ENCODE peak calls at places on chromosomes 16 and 17, in six cellular contexts. V, K, Q, X, H and P are unnamed samples.

GRCh38 chr17:42171831-42172230 is 9.1 kb downstream of the KCNH4 start:
- DNase-seq in X (no peak), H (peak), K (no peak), V (no peak), Q (no peak), P (no peak)

GRCh38 chr17:57357830-57358426 is 101.6 kb downstream of the MSI2 start:
- DNase-seq in V (no peak), H (peak), K (no peak), Q (no peak), X (peak), P (no peak)

GRCh38 chr17:65487161-65487560 is 74.3 kb downstream of the AXIN2 start:
- DNase-seq in V (no peak), X (no peak), H (no peak), Q (no peak), K (peak), P (no peak)

GRCh38 chr17:40539711-40540411 is 25.4 kb downstream of the CCR7 start:
- DNase-seq in K (peak), Q (no peak), V (no peak), X (no peak), H (no peak), P (no peak)

GRCh38 chr16:89691986-89692569 is 5.6 kb downstream of the CDK10 start:
- DNase-seq in Q (no peak), V (no peak), H (no peak), X (no peak), K (no peak), P (no peak)

GRCh38 chr17:42411905-42412679 is 11.0 kb downstream of the CAVIN1 start:
- DNase-seq in Q (no peak), H (no peak), V (no peak), K (no peak), X (no peak), P (no peak)

GRCh38 chr17:71035226-71035625 is 865.9 kb downstream of the KCNJ2 start:
- DNase-seq in X (no peak), K (no peak), V (no peak), Q (no peak), H (no peak), P (no peak)

GRCh38 chr17:8125947-8126305 is 2.0 kb upstream of the HES7 start:
- DNase-seq in Q (no peak), H (peak), V (no peak), X (no peak), K (no peak), P (no peak)

GRCh38 chr17:35242158-35242804 is 591 bp upstream of the SLFN5 start:
- DNase-seq in Q (peak), X (peak), H (peak), K (peak), V (no peak), P (no peak)

GRCh38 chr17:26818736-26819135 is 475.2 kb upstream of the WSB1 start:
- DNase-seq in K (no peak), Q (no peak), V (no peak), H (no peak), X (no peak), P (no peak)

GRCh38 chr17:39069114-39069756 is 82.2 kb downstream of the PLXDC1 start:
- DNase-seq in K (no peak), V (peak), Q (no peak), X (no peak), H (peak), P (no peak)

GRCh38 chr17:36470499-36470898 is 16.0 kb upstream of the ZNHIT3 start:
- DNase-seq in K (no peak), V (no peak), X (no peak), Q (no peak), H (no peak), P (no peak)

GRCh38 chr17:44829558-44830358 is at the start of gene GJC1:
- DNase-seq in H (no peak), K (peak), V (no peak), X (peak), Q (no peak), P (no peak)

GRCh38 chr17:73042809-73043685 is 49.4 kb downstream of the SLC39A11 start:
- DNase-seq in Q (no peak), V (no peak), H (no peak), X (no peak), K (no peak), P (no peak)

GRCh38 chr17:6231886-6232767 is 161.9 kb downstream of the WSCD1 start:
- DNase-seq in H (no peak), Q (no peak), K (no peak), X (no peak), V (no peak), P (no peak)

GRCh38 chr17:40830085-40830776 is 7.8 kb upstream of the KRT10 start:
- DNase-seq in K (no peak), H (no peak), Q (no peak), V (no peak), X (no peak), P (no peak)

GRCh38 chr16:12027091-12027490 is 50.6 kb downstream of the SNX29 start:
- DNase-seq in K (no peak), Q (no peak), V (no peak), H (peak), X (no peak), P (no peak)

GRCh38 chr17:64103751-64104364 is 26.1 kb downstream of the ERN1 start:
- DNase-seq in K (no peak), H (no peak), Q (no peak), V (no peak), X (no peak), P (no peak)

GRCh38 chr17:78472035-78472905 is 93.8 kb downstream of the PGS1 start:
- DNase-seq in H (no peak), Q (no peak), K (no peak), V (no peak), X (no peak), P (no peak)

GRCh38 chr16:66382966-66383299 is 16.4 kb downstream of the CDH5 start:
- DNase-seq in X (no peak), V (peak), Q (no peak), H (no peak), K (no peak), P (no peak)

GRCh38 chr17:71118039-71118438 is 948.7 kb downstream of the KCNJ2 start:
- DNase-seq in Q (no peak), V (no peak), X (no peak), K (no peak), H (no peak), P (no peak)

GRCh38 chr16:19555938-19556778 is 655 bp downstream of the VPS35L start:
- DNase-seq in Q (no peak), H (no peak), X (peak), V (peak), K (no peak), P (no peak)

GRCh38 chr17:20925954-20926353 is 116.9 kb downstream of the USP22 start:
- DNase-seq in H (no peak), V (no peak), Q (no peak), X (no peak), K (no peak), P (no peak)

GRCh38 chr17:20934288-20934687 is 108.5 kb downstream of the USP22 start:
- DNase-seq in K (no peak), Q (no peak), V (no peak), H (no peak), X (no peak), P (no peak)

GRCh38 chr17:20927586-20927985 is 115.2 kb downstream of the USP22 start:
- DNase-seq in V (no peak), H (no peak), Q (no peak), K (no peak), X (no peak), P (no peak)

GRCh38 chr17:20926532-20926931 is 116.3 kb downstream of the USP22 start:
- DNase-seq in X (no peak), K (no peak), V (no peak), Q (no peak), H (no peak), P (no peak)

DNA sequence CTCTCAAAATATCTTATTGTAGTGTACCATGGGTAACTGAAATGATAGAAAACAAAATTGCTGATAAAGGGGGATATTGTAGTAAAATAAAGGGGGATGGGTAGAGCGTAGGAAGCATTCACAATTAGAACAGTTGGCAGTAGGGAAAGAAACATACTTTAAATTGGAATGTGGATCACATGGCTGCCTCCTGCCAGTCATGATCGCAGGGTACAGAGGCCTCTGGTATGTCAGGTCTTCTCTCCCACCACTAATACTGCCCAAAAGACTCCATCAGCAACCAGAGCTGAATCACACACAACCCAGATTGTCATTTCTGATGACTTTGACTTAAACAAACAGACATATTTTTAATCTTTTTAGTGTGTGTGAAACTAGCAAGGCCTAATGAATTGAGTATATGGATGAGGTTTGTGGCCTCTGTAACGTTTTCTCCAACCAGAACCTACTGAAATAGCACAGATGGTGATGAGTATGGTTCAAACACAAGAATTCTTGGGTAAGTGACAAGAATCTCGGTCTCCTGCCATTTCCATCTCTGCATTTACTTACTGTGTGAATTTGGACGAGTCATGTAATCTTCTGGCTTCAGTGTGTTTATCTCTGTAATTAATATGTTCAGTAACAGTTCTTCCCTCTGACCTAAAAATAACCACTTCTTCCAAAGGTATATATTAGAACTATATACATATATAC is 112.6 kb downstream of the USP22 start:
- DNase-seq in V (no peak), X (no peak), H (no peak), Q (no peak), K (no peak), P (no peak)
- H3K27ac ChIP-seq in V (no peak), X (no peak), H (no peak), Q (no peak), K (peak), P (no peak)

DNA sequence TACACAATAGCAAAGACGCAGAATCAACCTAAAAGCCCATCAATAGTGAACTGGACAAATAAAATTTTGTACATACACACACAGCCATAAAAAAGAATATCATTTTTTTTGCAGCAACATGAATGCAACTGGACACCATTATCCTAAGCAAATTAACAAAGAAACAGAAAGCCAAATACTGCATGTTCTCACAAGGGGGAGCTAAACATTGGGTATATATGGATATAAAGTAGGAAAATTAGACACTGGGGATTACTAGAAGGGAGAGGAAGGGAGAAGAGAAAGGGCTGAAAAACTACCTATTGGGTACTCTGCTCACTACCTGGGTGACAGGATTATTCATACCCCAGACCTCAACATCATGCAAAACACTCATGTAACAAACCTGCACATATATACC is 28.2 kb downstream of the ADAMTS18 start:
- DNase-seq in K (no peak), Q (no peak), V (no peak), H (no peak), X (no peak), P (no peak)
- TF ChIP-seq CTCF in K (no peak), Q (no peak), V (no peak), H (no peak), X (no peak), P (no peak)

DNA sequence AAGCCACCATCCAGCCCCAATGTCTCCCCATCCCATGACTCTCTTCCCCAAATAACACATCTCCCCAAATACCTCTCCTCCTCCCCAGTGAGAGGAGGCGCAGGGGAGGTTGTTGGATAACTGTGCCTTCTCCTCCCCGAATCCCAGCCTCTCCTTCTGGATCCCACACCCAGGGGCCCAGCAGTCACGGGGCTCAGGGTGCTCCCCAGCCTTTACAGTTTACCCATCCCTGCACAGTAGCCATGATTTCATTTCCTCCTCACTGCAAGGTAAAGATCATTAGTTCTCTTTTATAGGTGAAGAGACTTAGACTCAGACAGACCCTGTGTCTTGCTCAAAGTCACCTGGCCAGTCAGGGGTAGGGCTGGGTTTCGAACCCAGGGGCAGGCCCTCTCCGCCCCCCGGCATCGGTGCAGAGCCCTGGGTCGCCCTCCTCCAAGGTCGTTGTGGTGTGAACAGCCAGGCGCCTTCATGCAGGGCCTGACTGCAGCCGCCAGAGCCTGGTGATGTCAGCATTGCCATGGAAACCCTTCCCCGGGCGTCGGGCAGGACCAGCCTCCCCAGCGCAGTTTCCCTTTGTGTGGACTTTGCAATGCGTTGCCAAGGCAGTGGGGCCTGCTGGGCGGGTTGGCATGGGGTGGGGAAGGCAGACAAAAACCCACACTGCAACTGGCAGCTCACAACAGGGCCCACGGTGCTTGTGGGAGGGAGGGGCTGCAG is 53.3 kb upstream of the TOB1 start:
- DNase-seq in Q (peak), V (no peak), H (peak), K (peak), X (peak), P (no peak)
- TF ChIP-seq POLR2AphosphoS5 in Q (peak), V (no peak), H (peak), K (peak), X (peak), P (peak)

GRCh38 chr17:81579298-81579697 is 27.1 kb upstream of the FAAP100 start:
- DNase-seq in X (no peak), V (no peak), Q (no peak), K (no peak), H (no peak), P (no peak)

GRCh38 chr17:81578561-81579225 is 26.5 kb upstream of the FAAP100 start:
- DNase-seq in Q (no peak), K (no peak), H (no peak), V (no peak), X (no peak), P (no peak)

GRCh38 chr17:81576621-81577277 is 24.6 kb upstream of the FAAP100 start:
- DNase-seq in V (no peak), X (no peak), Q (no peak), H (no peak), K (no peak), P (no peak)

GRCh38 chr17:81577278-81578000 is 25.3 kb upstream of the FAAP100 start:
- DNase-seq in K (no peak), Q (no peak), H (no peak), X (no peak), V (no peak), P (no peak)

DNA sequence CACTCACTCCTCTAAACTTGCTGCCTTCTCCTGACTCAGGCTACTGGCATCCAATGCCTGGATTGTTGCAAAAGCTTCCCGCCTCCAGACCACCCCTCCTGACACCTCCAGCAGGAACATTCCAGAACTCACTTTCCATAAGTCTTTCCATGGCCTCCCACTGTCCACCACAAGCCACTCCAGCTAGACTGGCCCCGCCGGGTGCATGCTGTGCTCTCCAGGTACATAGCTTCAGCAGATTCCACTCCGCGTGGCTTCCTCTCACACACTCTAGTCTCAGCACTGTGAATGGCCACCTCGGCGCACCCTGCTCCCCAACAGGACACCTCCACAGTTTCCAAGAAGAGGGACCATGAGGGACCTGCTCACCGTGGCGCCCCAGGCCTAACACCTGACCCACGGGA is 25.9 kb upstream of the FAAP100 start:
- DNase-seq in V (no peak), Q (no peak), X (no peak), H (no peak), K (no peak), P (no peak)
- H3K27ac ChIP-seq in V (peak), Q (peak), X (no peak), H (no peak), K (no peak), P (no peak)